ENCODE peak calls at places on chromosomes 3 and 15, in six cellular contexts. One of them, this sample, is unnamed.

GRCh38 chr15:81865850-81866537 is 179.8 kb downstream of the MEX3B start:
- DNase-seq in HEK293T: no peak
- DNase-seq in HepG2: no peak
- DNase-seq in GM12878: peak
- DNase-seq in A549: no peak
- DNase-seq in K562: no peak
- DNase-seq in this sample: no peak

GRCh38 chr3:42139740-42140453 is 48.7 kb downstream of the TRAK1 start:
- DNase-seq in HEK293T: no peak
- DNase-seq in HepG2: no peak
- DNase-seq in GM12878: no peak
- DNase-seq in A549: no peak
- DNase-seq in K562: no peak
- DNase-seq in this sample: no peak

GRCh38 chr3:64908292-64908691 is 220.5 kb upstream of the ADAMTS9 start:
- DNase-seq in HEK293T: no peak
- DNase-seq in HepG2: no peak
- DNase-seq in GM12878: no peak
- DNase-seq in A549: no peak
- DNase-seq in K562: no peak
- DNase-seq in this sample: peak

GRCh38 chr3:185968168-185968567 is 30.4 kb upstream of the TRA2B start:
- DNase-seq in HEK293T: no peak
- DNase-seq in HepG2: no peak
- DNase-seq in GM12878: no peak
- DNase-seq in A549: no peak
- DNase-seq in K562: no peak
- DNase-seq in this sample: no peak

GRCh38 chr3:177982034-177982433 is 554.2 kb upstream of the KCNMB2 start:
- DNase-seq in HEK293T: no peak
- DNase-seq in HepG2: no peak
- DNase-seq in GM12878: no peak
- DNase-seq in A549: no peak
- DNase-seq in K562: no peak
- DNase-seq in this sample: peak

GRCh38 chr15:95085056-95085455 is 853.7 kb downstream of the MCTP2 start:
- DNase-seq in HEK293T: no peak
- DNase-seq in HepG2: no peak
- DNase-seq in GM12878: no peak
- DNase-seq in A549: no peak
- DNase-seq in K562: no peak
- DNase-seq in this sample: no peak

GRCh38 chr15:75380773-75381172 is 12.4 kb upstream of the MAN2C1 start:
- DNase-seq in HEK293T: no peak
- DNase-seq in HepG2: no peak
- DNase-seq in GM12878: no peak
- DNase-seq in A549: no peak
- DNase-seq in K562: no peak
- DNase-seq in this sample: no peak

GRCh38 chr3:151356791-151357460 is 27.6 kb upstream of the P2RY13 start:
- DNase-seq in HEK293T: no peak
- DNase-seq in HepG2: no peak
- DNase-seq in GM12878: no peak
- DNase-seq in A549: no peak
- DNase-seq in K562: no peak
- DNase-seq in this sample: peak

GRCh38 chr3:152175576-152175883 is 93.2 kb upstream of the MBNL1 start:
- DNase-seq in HEK293T: no peak
- DNase-seq in HepG2: no peak
- DNase-seq in GM12878: no peak
- DNase-seq in A549: no peak
- DNase-seq in K562: no peak
- DNase-seq in this sample: peak

GRCh38 chr3:162262145-162262544 is 765.5 kb downstream of the OTOL1 start:
- DNase-seq in HEK293T: no peak
- DNase-seq in HepG2: no peak
- DNase-seq in GM12878: no peak
- DNase-seq in A549: no peak
- DNase-seq in K562: no peak
- DNase-seq in this sample: peak

GRCh38 chr3:143465638-143466037 is 346.1 kb downstream of the CHST2 start:
- DNase-seq in HEK293T: no peak
- DNase-seq in HepG2: no peak
- DNase-seq in GM12878: no peak
- DNase-seq in A549: no peak
- DNase-seq in K562: no peak
- DNase-seq in this sample: no peak

GRCh38 chr3:101375586-101375985 is 55.2 kb upstream of the IMPG2 start:
- DNase-seq in HEK293T: no peak
- DNase-seq in HepG2: no peak
- DNase-seq in GM12878: no peak
- DNase-seq in A549: no peak
- DNase-seq in K562: no peak
- DNase-seq in this sample: no peak

GRCh38 chr3:65432388-65433003 is 606.2 kb downstream of the MAGI1 start:
- DNase-seq in HEK293T: no peak
- DNase-seq in HepG2: no peak
- DNase-seq in GM12878: no peak
- DNase-seq in A549: no peak
- DNase-seq in K562: no peak
- DNase-seq in this sample: no peak

GRCh38 chr3:72298201-72299155 is 513.5 kb upstream of the PROK2 start:
- DNase-seq in HEK293T: no peak
- DNase-seq in HepG2: no peak
- DNase-seq in GM12878: no peak
- DNase-seq in A549: no peak
- DNase-seq in K562: no peak
- DNase-seq in this sample: no peak

GRCh38 chr3:178419078-178419477 is 117.2 kb upstream of the KCNMB2 start:
- DNase-seq in HEK293T: no peak
- DNase-seq in HepG2: no peak
- DNase-seq in GM12878: no peak
- DNase-seq in A549: no peak
- DNase-seq in K562: no peak
- DNase-seq in this sample: peak

GRCh38 chr3:71579934-71580318 is 3.6 kb downstream of the FOXP1 start:
- DNase-seq in HEK293T: no peak
- DNase-seq in HepG2: peak
- DNase-seq in GM12878: no peak
- DNase-seq in A549: no peak
- DNase-seq in K562: peak
- DNase-seq in this sample: peak

GRCh38 chr3:10228248-10228950 is 19.9 kb upstream of the TATDN2 start:
- DNase-seq in HEK293T: no peak
- DNase-seq in HepG2: no peak
- DNase-seq in GM12878: no peak
- DNase-seq in A549: no peak
- DNase-seq in K562: no peak
- DNase-seq in this sample: no peak

GRCh38 chr3:49725906-49726681 is 2.3 kb upstream of the GMPPB start:
- DNase-seq in HEK293T: no peak
- DNase-seq in HepG2: no peak
- DNase-seq in GM12878: no peak
- DNase-seq in A549: no peak
- DNase-seq in K562: no peak
- DNase-seq in this sample: no peak

GRCh38 chr15:69417581-69417980 is 3.4 kb downstream of the KIF23 start:
- DNase-seq in HEK293T: no peak
- DNase-seq in HepG2: no peak
- DNase-seq in GM12878: no peak
- DNase-seq in A549: no peak
- DNase-seq in K562: no peak
- DNase-seq in this sample: peak

GRCh38 chr15:69413822-69414701 is at the start of gene KIF23:
- DNase-seq in HEK293T: peak
- DNase-seq in HepG2: peak
- DNase-seq in GM12878: peak
- DNase-seq in A549: peak
- DNase-seq in K562: peak
- DNase-seq in this sample: peak

GRCh38 chr15:69412701-69413100 is 1.4 kb upstream of the KIF23 start:
- DNase-seq in HEK293T: no peak
- DNase-seq in HepG2: no peak
- DNase-seq in GM12878: no peak
- DNase-seq in A549: no peak
- DNase-seq in K562: no peak
- DNase-seq in this sample: no peak

GRCh38 chr15:69414702-69415161 is 583 bp downstream of the KIF23 start:
- DNase-seq in HEK293T: peak
- DNase-seq in HepG2: peak
- DNase-seq in GM12878: no peak
- DNase-seq in A549: peak
- DNase-seq in K562: peak
- DNase-seq in this sample: peak

DNA sequence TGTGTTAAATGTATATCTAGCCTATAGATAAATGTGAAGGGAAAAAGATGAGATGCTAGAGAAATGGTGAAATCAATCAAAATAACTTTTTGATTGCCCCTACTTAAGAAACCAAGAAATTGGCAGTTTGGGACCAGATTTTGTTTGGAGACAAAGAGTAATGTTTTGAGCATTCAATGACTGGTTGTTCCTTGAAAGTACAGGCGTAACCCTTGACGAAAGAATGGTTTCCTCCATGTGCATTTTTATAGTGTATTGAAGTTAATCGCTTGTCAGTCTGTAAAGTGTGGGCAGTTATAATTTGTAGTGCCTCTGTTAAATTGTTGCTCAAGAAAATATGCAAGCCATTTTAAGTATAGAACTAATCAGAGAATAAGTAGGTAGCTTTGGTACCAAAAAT is 1.2 kb downstream of the KIF23 start:
- DNase-seq in HEK293T: no peak
- DNase-seq in HepG2: no peak
- DNase-seq in GM12878: no peak
- DNase-seq in A549: no peak
- DNase-seq in K562: no peak
- DNase-seq in this sample: peak
- TF ChIP-seq BHLHE40 in HEK293T: no peak
- TF ChIP-seq BHLHE40 in HepG2: no peak
- TF ChIP-seq BHLHE40 in GM12878: no peak
- TF ChIP-seq BHLHE40 in A549: no peak
- TF ChIP-seq BHLHE40 in K562: no peak
- TF ChIP-seq BHLHE40 in this sample: no peak

DNA sequence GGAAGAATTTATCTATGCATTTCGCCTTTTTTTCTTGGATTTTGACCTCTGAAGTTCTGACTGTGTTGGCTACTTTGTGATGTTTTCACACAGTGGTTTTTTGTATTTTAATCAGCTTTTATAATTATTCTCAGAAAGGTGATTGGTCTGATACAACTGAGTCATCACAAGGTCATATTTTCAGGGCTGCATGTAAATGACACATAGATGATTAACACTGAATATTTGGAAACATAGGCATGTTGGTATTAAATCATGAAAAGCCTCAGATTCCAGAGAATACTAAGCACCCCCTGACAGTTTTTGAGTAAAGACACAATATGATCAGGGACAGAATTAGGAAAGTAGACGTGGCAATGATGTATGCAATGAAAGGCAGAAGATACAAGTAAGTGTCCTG is 175.5 kb upstream of the SLCO3A1 start:
- DNase-seq in HEK293T: no peak
- DNase-seq in HepG2: no peak
- DNase-seq in GM12878: no peak
- DNase-seq in A549: no peak
- DNase-seq in K562: no peak
- DNase-seq in this sample: no peak
- TF ChIP-seq BHLHE40 in HEK293T: no peak
- TF ChIP-seq BHLHE40 in HepG2: no peak
- TF ChIP-seq BHLHE40 in GM12878: no peak
- TF ChIP-seq BHLHE40 in A549: no peak
- TF ChIP-seq BHLHE40 in K562: no peak
- TF ChIP-seq BHLHE40 in this sample: no peak

GRCh38 chr3:54349231-54349647 is 226.9 kb downstream of the CACNA2D3 start:
- DNase-seq in HEK293T: no peak
- DNase-seq in HepG2: no peak
- DNase-seq in GM12878: no peak
- DNase-seq in A549: no peak
- DNase-seq in K562: peak
- DNase-seq in this sample: no peak
- TF ChIP-seq BHLHE40 in HEK293T: no peak
- TF ChIP-seq BHLHE40 in HepG2: no peak
- TF ChIP-seq BHLHE40 in GM12878: no peak
- TF ChIP-seq BHLHE40 in A549: no peak
- TF ChIP-seq BHLHE40 in K562: no peak
- TF ChIP-seq BHLHE40 in this sample: no peak

DNA sequence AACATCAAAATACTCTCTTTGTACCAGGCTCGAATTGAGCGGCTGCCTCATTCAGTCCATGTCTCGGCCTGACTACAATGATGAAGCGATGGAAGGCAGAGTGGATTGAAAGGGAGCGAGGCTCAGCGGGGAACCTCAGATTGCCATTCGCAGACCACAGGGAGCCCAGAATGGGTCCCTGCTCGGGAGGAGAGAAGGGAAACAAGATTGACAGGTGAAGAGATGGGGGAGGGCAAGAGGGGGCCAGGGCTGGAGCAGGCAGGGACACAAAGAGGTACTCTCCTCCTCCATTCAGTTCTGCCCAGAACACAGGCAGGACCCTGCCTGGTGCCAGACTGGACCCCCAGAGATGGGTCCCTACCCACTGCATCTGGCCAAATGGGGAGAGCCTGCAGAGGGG is 131.3 kb downstream of the TPRA1 start:
- DNase-seq in HEK293T: no peak
- DNase-seq in HepG2: no peak
- DNase-seq in GM12878: no peak
- DNase-seq in A549: no peak
- DNase-seq in K562: no peak
- DNase-seq in this sample: no peak
- TF ChIP-seq BHLHE40 in HEK293T: no peak
- TF ChIP-seq BHLHE40 in HepG2: no peak
- TF ChIP-seq BHLHE40 in GM12878: no peak
- TF ChIP-seq BHLHE40 in A549: no peak
- TF ChIP-seq BHLHE40 in K562: no peak
- TF ChIP-seq BHLHE40 in this sample: no peak

GRCh38 chr3:46707601-46708011 is 6.4 kb downstream of the TMIE start:
- DNase-seq in HEK293T: no peak
- DNase-seq in HepG2: no peak
- DNase-seq in GM12878: no peak
- DNase-seq in A549: no peak
- DNase-seq in K562: no peak
- DNase-seq in this sample: no peak

GRCh38 chr3:46709721-46710120 is 7.9 kb downstream of the PRSS50 start:
- DNase-seq in HEK293T: no peak
- DNase-seq in HepG2: no peak
- DNase-seq in GM12878: no peak
- DNase-seq in A549: no peak
- DNase-seq in K562: no peak
- DNase-seq in this sample: no peak

GRCh38 chr3:46706771-46707582 is 5.8 kb downstream of the TMIE start:
- DNase-seq in HEK293T: no peak
- DNase-seq in HepG2: no peak
- DNase-seq in GM12878: no peak
- DNase-seq in A549: no peak
- DNase-seq in K562: no peak
- DNase-seq in this sample: no peak

GRCh38 chr3:46709147-46709654 is 8.0 kb downstream of the TMIE start:
- DNase-seq in HEK293T: no peak
- DNase-seq in HepG2: no peak
- DNase-seq in GM12878: no peak
- DNase-seq in A549: no peak
- DNase-seq in K562: no peak
- DNase-seq in this sample: no peak

GRCh38 chr3:46708401-46709146 is 7.4 kb downstream of the TMIE start:
- DNase-seq in HEK293T: no peak
- DNase-seq in HepG2: no peak
- DNase-seq in GM12878: no peak
- DNase-seq in A549: no peak
- DNase-seq in K562: no peak
- DNase-seq in this sample: no peak
- TF ChIP-seq BHLHE40 in HEK293T: no peak
- TF ChIP-seq BHLHE40 in HepG2: no peak
- TF ChIP-seq BHLHE40 in GM12878: no peak
- TF ChIP-seq BHLHE40 in A549: no peak
- TF ChIP-seq BHLHE40 in K562: no peak
- TF ChIP-seq BHLHE40 in this sample: no peak